ENCODE peak calls at places on chromosomes 4 and X, in nine cellular contexts. W is K562, N is IMR-90, L is heart left ventricle, P is stomach, B is adrenal gland, V is vagina, S is Peyer's patch, K is testis. D is an unnamed sample. For H3K4me1, the result is how much of the 10 kb centered on the place peaks cover.

GRCh38 chr4:55866290-55866907 is 13.0 kb downstream of the EXOC1 start:
- DNase-seq in L (no peak), V (no peak), S (no peak), P (no peak), N (peak), B (no peak), K (no peak), W (peak), D (no peak)

GRCh38 chrX:111779582-111779981 is 96.4 kb upstream of the TRPC5OS start:
- DNase-seq in P (no peak), K (no peak), S (no peak), N (no peak), L (no peak), W (no peak), B (no peak), V (no peak), D (no peak)

GRCh38 chr4:53508446-53508845 is 82.8 kb downstream of the LNX1 start:
- DNase-seq in V (no peak), N (peak), K (no peak), P (no peak), S (no peak), B (no peak), W (no peak), L (no peak), D (no peak)

GRCh38 chr4:60450054-60450453 is 750.1 kb upstream of the ADGRL3 start:
- DNase-seq in L (no peak), N (no peak), K (no peak), B (no peak), P (no peak), V (no peak), W (no peak), S (no peak), D (no peak)

GRCh38 chr4:100189820-100190642 is at the start of gene DDIT4L:
- DNase-seq in K (peak), S (peak), L (peak), P (peak), V (no peak), B (peak), N (peak), W (peak), D (peak)

GRCh38 chr4:11817088-11817487 is 388.4 kb upstream of the HS3ST1 start:
- DNase-seq in V (no peak), N (no peak), K (no peak), S (no peak), P (no peak), W (no peak), L (no peak), B (no peak), D (no peak)

GRCh38 chrX:110032534-110033161 is 29.7 kb downstream of the TMEM164 start:
- DNase-seq in P (no peak), V (no peak), S (no peak), B (no peak), N (no peak), L (no peak), W (no peak), K (no peak), D (no peak)

GRCh38 chr4:33780952-33781655 is 2463.2 kb downstream of the ARAP2 start:
- DNase-seq in B (no peak), P (no peak), L (no peak), W (no peak), K (no peak), V (no peak), S (no peak), N (peak), D (no peak)

GRCh38 chr4:37726666-37727065 is 40.5 kb upstream of the RELL1 start:
- DNase-seq in S (no peak), P (no peak), L (no peak), N (peak), B (no peak), W (no peak), V (no peak), K (no peak), D (no peak)

GRCh38 chr4:188037003-188037713 is 41.6 kb downstream of the ZFP42 start:
- DNase-seq in N (no peak), V (no peak), K (no peak), L (no peak), S (no peak), B (peak), W (no peak), P (no peak), D (no peak)
- TF ChIP-seq POLR2A in N (no peak), V (no peak), K (no peak), L (no peak), S (no peak), B (no peak), W (no peak), P (no peak), D (no peak)

GRCh38 chr4:184385705-184386141 is 88.6 kb downstream of the IRF2 start:
- DNase-seq in W (no peak), S (peak), P (peak), B (peak), N (no peak), V (no peak), L (peak), K (no peak), D (peak)

GRCh38 chr4:184388106-184388505 is 86.2 kb downstream of the IRF2 start:
- DNase-seq in S (no peak), K (no peak), W (no peak), P (no peak), L (no peak), N (no peak), V (no peak), B (no peak), D (peak)

GRCh38 chr4:184386271-184386781 is 88.0 kb downstream of the IRF2 start:
- DNase-seq in W (peak), B (no peak), N (no peak), K (no peak), V (no peak), P (peak), L (peak), S (peak), D (no peak)

GRCh38 chr4:184384810-184385557 is 89.4 kb downstream of the IRF2 start:
- DNase-seq in N (peak), S (no peak), W (no peak), P (no peak), B (no peak), K (no peak), V (no peak), L (no peak), D (peak)

GRCh38 chr4:184387351-184387750 is 87.0 kb downstream of the IRF2 start:
- DNase-seq in P (no peak), V (no peak), L (no peak), B (no peak), W (no peak), N (no peak), K (no peak), S (peak), D (no peak)
- H3K4me1 ChIP-seq in P (half or more), V (under half), L (half or more), B (under half), W (half or more), N (under half), K (under half), S (under half), D (under half)

GRCh38 chr4:24794916-24795665 is at the start of gene SOD3:
- DNase-seq in K (peak), L (peak), S (peak), B (peak), N (peak), V (peak), W (peak), P (peak), D (peak)
- H3K4me3 ChIP-seq in K (no peak), L (peak), S (no peak), B (no peak), N (peak), V (peak), W (no peak), P (peak), D (no peak)

GRCh38 chrX:150692837-150693781 is at the start of gene MTMR1:
- DNase-seq in L (peak), W (peak), B (no peak), V (no peak), P (peak), N (no peak), S (peak), K (peak), D (peak)
- TF ChIP-seq POLR2A in L (no peak), W (no peak), B (no peak), V (no peak), P (no peak), N (peak), S (no peak), K (no peak), D (no peak)

GRCh38 chr4:140047017-140047640 is 106.9 kb downstream of the MAML3 start:
- DNase-seq in N (no peak), W (no peak), V (no peak), B (no peak), K (no peak), P (peak), S (no peak), L (peak), D (no peak)

GRCh38 chr4:140047781-140048180 is 106.2 kb downstream of the MAML3 start:
- DNase-seq in V (no peak), K (no peak), N (no peak), L (no peak), P (no peak), B (no peak), W (no peak), S (no peak), D (no peak)

GRCh38 chr4:140048419-140049022 is 105.5 kb downstream of the MAML3 start:
- DNase-seq in K (no peak), N (no peak), V (no peak), P (no peak), L (no peak), S (no peak), B (no peak), W (no peak), D (no peak)

GRCh38 chr4:140049924-140050681 is 103.9 kb downstream of the MAML3 start:
- DNase-seq in W (peak), B (no peak), K (peak), S (no peak), V (no peak), P (no peak), L (no peak), N (peak), D (no peak)

GRCh38 chr4:140049024-140049923 is 104.7 kb downstream of the MAML3 start:
- DNase-seq in S (peak), B (peak), W (no peak), L (peak), P (peak), N (peak), K (peak), V (no peak), D (peak)
- H3K4me1 ChIP-seq in S (under half), B (under half), W (under half), L (under half), P (under half), N (under half), K (under half), V (under half), D (under half)

GRCh38 chrX:65674351-65674893 is 7.0 kb downstream of the MSN start:
- DNase-seq in P (no peak), W (no peak), K (no peak), B (peak), L (no peak), V (no peak), N (peak), S (no peak), D (no peak)
- H3K4me3 ChIP-seq in P (peak), W (no peak), K (no peak), B (no peak), L (no peak), V (no peak), N (no peak), S (no peak), D (no peak)

GRCh38 chrX:132393090-132393884 is 95.6 kb downstream of the MBNL3 start:
- DNase-seq in N (no peak), L (no peak), K (no peak), W (no peak), S (no peak), V (no peak), B (no peak), P (no peak), D (no peak)
- TF ChIP-seq POLR2A in N (no peak), L (no peak), K (no peak), W (no peak), S (no peak), V (no peak), B (no peak), P (no peak), D (no peak)

DNA sequence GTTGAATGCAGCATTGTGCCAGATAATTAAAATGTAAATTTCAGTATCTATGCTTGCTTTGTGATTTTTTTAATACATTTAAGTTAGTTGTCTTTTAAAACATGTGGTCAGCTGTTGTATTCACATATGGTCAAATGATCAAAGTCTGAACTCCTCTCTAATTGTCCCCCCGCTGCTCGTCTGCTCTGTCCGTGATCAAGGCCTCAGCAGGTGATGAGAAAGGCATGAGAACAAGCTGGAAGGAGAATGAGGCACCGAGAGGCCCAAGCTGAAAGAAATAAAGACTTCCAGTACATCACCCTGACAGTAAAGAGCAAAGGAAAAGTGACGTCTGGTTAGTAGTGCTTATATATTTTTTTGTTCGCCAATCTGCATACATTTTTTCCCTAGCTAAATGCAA is 181.3 kb downstream of the ZIC3 start:
- DNase-seq in V (no peak), W (no peak), N (no peak), L (no peak), B (no peak), K (no peak), S (no peak), P (no peak), D (no peak)
- H3K4me1 ChIP-seq in V (under half), W (under half), N (under half), L (under half), B (under half), K (under half), S (under half), P (under half), D (under half)